ENCODE peak calls at places on chromosome 6, in seven cellular contexts. One of them, this sample, is unnamed.
A peak's percentile ranks its signal among the peaks of the same experiment; 100 is the strongest.

GRCh38 chr6:43912598-43913387 is 142.8 kb downstream of the VEGFA start:
- DNase-seq in HCT116: no peak
- DNase-seq in activated T-helper 1 cell treated with Interleukin-2 at 50 U/mL for 16 hours: no peak
- DNase-seq in mesenchymal stem cell: no peak
- DNase-seq in adrenal gland: no peak
- DNase-seq in activated CD4-positive, alpha-beta T cell treated with anti-CD3 and anti-CD28 coated beads, Interleukin-2, amount 50 U/mL, for 48 hours: no peak
- DNase-seq in kidney tubule cell: no peak
- DNase-seq in this sample: no peak

GRCh38 chr6:80366721-80367120 is 260.2 kb downstream of the BCKDHB start:
- DNase-seq in activated CD4-positive, alpha-beta T cell treated with anti-CD3 and anti-CD28 coated beads, Interleukin-2, amount 50 U/mL, for 48 hours: no peak
- DNase-seq in kidney tubule cell: peak; percentile 41
- DNase-seq in mesenchymal stem cell: peak; percentile 75
- DNase-seq in adrenal gland: no peak
- DNase-seq in activated T-helper 1 cell treated with Interleukin-2 at 50 U/mL for 16 hours: no peak
- DNase-seq in HCT116: no peak
- DNase-seq in this sample: no peak

GRCh38 chr6:97705568-97705967 is 422.6 kb upstream of the MMS22L start:
- DNase-seq in activated CD4-positive, alpha-beta T cell treated with anti-CD3 and anti-CD28 coated beads, Interleukin-2, amount 50 U/mL, for 48 hours: no peak
- DNase-seq in HCT116: peak; percentile 7
- DNase-seq in adrenal gland: no peak
- DNase-seq in mesenchymal stem cell: no peak
- DNase-seq in activated T-helper 1 cell treated with Interleukin-2 at 50 U/mL for 16 hours: no peak
- DNase-seq in kidney tubule cell: no peak
- DNase-seq in this sample: no peak

GRCh38 chr6:142413111-142413510 is 111.3 kb downstream of the ADGRG6 start:
- DNase-seq in mesenchymal stem cell: no peak
- DNase-seq in adrenal gland: no peak
- DNase-seq in HCT116: no peak
- DNase-seq in kidney tubule cell: no peak
- DNase-seq in activated CD4-positive, alpha-beta T cell treated with anti-CD3 and anti-CD28 coated beads, Interleukin-2, amount 50 U/mL, for 48 hours: no peak
- DNase-seq in activated T-helper 1 cell treated with Interleukin-2 at 50 U/mL for 16 hours: no peak
- DNase-seq in this sample: no peak

GRCh38 chr6:2376429-2377355 is 131.3 kb upstream of the GMDS start:
- DNase-seq in HCT116: peak; percentile 65
- DNase-seq in activated T-helper 1 cell treated with Interleukin-2 at 50 U/mL for 16 hours: no peak
- DNase-seq in activated CD4-positive, alpha-beta T cell treated with anti-CD3 and anti-CD28 coated beads, Interleukin-2, amount 50 U/mL, for 48 hours: no peak
- DNase-seq in kidney tubule cell: no peak
- DNase-seq in adrenal gland: no peak
- DNase-seq in mesenchymal stem cell: peak; percentile 65
- DNase-seq in this sample: no peak

GRCh38 chr6:1605822-1606532 is 3.7 kb upstream of the FOXC1 start:
- DNase-seq in HCT116: no peak
- DNase-seq in activated T-helper 1 cell treated with Interleukin-2 at 50 U/mL for 16 hours: no peak
- DNase-seq in adrenal gland: no peak
- DNase-seq in activated CD4-positive, alpha-beta T cell treated with anti-CD3 and anti-CD28 coated beads, Interleukin-2, amount 50 U/mL, for 48 hours: peak; percentile 17
- DNase-seq in mesenchymal stem cell: no peak
- DNase-seq in kidney tubule cell: peak; percentile 25
- DNase-seq in this sample: no peak

GRCh38 chr6:147664092-147664491 is 155.6 kb downstream of the SAMD5 start:
- DNase-seq in mesenchymal stem cell: no peak
- DNase-seq in activated T-helper 1 cell treated with Interleukin-2 at 50 U/mL for 16 hours: no peak
- DNase-seq in HCT116: no peak
- DNase-seq in kidney tubule cell: no peak
- DNase-seq in adrenal gland: no peak
- DNase-seq in activated CD4-positive, alpha-beta T cell treated with anti-CD3 and anti-CD28 coated beads, Interleukin-2, amount 50 U/mL, for 48 hours: no peak
- DNase-seq in this sample: no peak

GRCh38 chr6:159108438-159108985 is 60.7 kb upstream of the FNDC1 start:
- DNase-seq in HCT116: no peak
- DNase-seq in adrenal gland: peak; percentile 21
- DNase-seq in kidney tubule cell: peak; percentile 17
- DNase-seq in mesenchymal stem cell: no peak
- DNase-seq in activated T-helper 1 cell treated with Interleukin-2 at 50 U/mL for 16 hours: no peak
- DNase-seq in activated CD4-positive, alpha-beta T cell treated with anti-CD3 and anti-CD28 coated beads, Interleukin-2, amount 50 U/mL, for 48 hours: no peak
- DNase-seq in this sample: no peak

GRCh38 chr6:112259337-112259675 is 4.9 kb upstream of the LAMA4 start:
- DNase-seq in activated T-helper 1 cell treated with Interleukin-2 at 50 U/mL for 16 hours: no peak
- DNase-seq in mesenchymal stem cell: no peak
- DNase-seq in kidney tubule cell: no peak
- DNase-seq in HCT116: no peak
- DNase-seq in adrenal gland: no peak
- DNase-seq in activated CD4-positive, alpha-beta T cell treated with anti-CD3 and anti-CD28 coated beads, Interleukin-2, amount 50 U/mL, for 48 hours: no peak
- DNase-seq in this sample: no peak

GRCh38 chr6:83221886-83222479 is 28.8 kb downstream of the RWDD2A start:
- DNase-seq in activated T-helper 1 cell treated with Interleukin-2 at 50 U/mL for 16 hours: no peak
- DNase-seq in activated CD4-positive, alpha-beta T cell treated with anti-CD3 and anti-CD28 coated beads, Interleukin-2, amount 50 U/mL, for 48 hours: no peak
- DNase-seq in kidney tubule cell: peak; percentile 44
- DNase-seq in HCT116: peak; percentile 18
- DNase-seq in mesenchymal stem cell: peak; percentile 55
- DNase-seq in adrenal gland: no peak
- DNase-seq in this sample: no peak

GRCh38 chr6:14804444-14805210 is 441.2 kb upstream of the JARID2 start:
- DNase-seq in adrenal gland: peak; percentile 90
- DNase-seq in activated CD4-positive, alpha-beta T cell treated with anti-CD3 and anti-CD28 coated beads, Interleukin-2, amount 50 U/mL, for 48 hours: no peak
- DNase-seq in mesenchymal stem cell: peak; percentile 92
- DNase-seq in activated T-helper 1 cell treated with Interleukin-2 at 50 U/mL for 16 hours: no peak
- DNase-seq in kidney tubule cell: peak; percentile 78
- DNase-seq in HCT116: no peak
- DNase-seq in this sample: no peak

GRCh38 chr6:30763618-30764489 is 19.5 kb upstream of the IER3 start:
- DNase-seq in kidney tubule cell: peak; percentile 92
- DNase-seq in activated CD4-positive, alpha-beta T cell treated with anti-CD3 and anti-CD28 coated beads, Interleukin-2, amount 50 U/mL, for 48 hours: no peak
- DNase-seq in activated T-helper 1 cell treated with Interleukin-2 at 50 U/mL for 16 hours: no peak
- DNase-seq in HCT116: no peak
- DNase-seq in mesenchymal stem cell: peak; percentile 41
- DNase-seq in adrenal gland: no peak
- DNase-seq in this sample: no peak

This sample was measured in CD14-positive monocyte.